ENCODE peak calls at places on chromosomes 12 and 14, in five cellular contexts. One of them, this sample, is unnamed.

GRCh38 chr12:24948452-24948815 is 467 bp downstream of the BCAT1 start:
- DNase-seq in foreskin melanocyte: peak; percentile 8
- DNase-seq in C1 segment of cervical spinal cord: no peak
- DNase-seq in kidney: no peak
- DNase-seq in hippocampal formation: no peak
- DNase-seq in this sample: peak; percentile 35

GRCh38 chr12:14995583-14996425 is 23.0 kb downstream of the PDE6H start:
- DNase-seq in foreskin melanocyte: peak; percentile 41
- DNase-seq in C1 segment of cervical spinal cord: no peak
- DNase-seq in kidney: no peak
- DNase-seq in hippocampal formation: peak; percentile 33
- DNase-seq in this sample: peak; percentile 74

GRCh38 chr12:6768385-6769002 is 2.3 kb downstream of the PTMS start:
- DNase-seq in foreskin melanocyte: no peak
- DNase-seq in C1 segment of cervical spinal cord: no peak
- DNase-seq in kidney: no peak
- DNase-seq in hippocampal formation: no peak
- DNase-seq in this sample: no peak

GRCh38 chr12:8992086-8992409 is 2.7 kb downstream of the KLRG1 start:
- DNase-seq in foreskin melanocyte: no peak
- DNase-seq in C1 segment of cervical spinal cord: no peak
- DNase-seq in kidney: no peak
- DNase-seq in hippocampal formation: no peak
- DNase-seq in this sample: peak; percentile 4

GRCh38 chr12:2068638-2069037 is 15.9 kb downstream of the CACNA1C start:
- DNase-seq in foreskin melanocyte: no peak
- DNase-seq in C1 segment of cervical spinal cord: no peak
- DNase-seq in kidney: no peak
- DNase-seq in hippocampal formation: no peak
- DNase-seq in this sample: no peak

GRCh38 chr14:75597149-75597548 is 18.7 kb downstream of the FLVCR2 start:
- DNase-seq in foreskin melanocyte: no peak
- DNase-seq in C1 segment of cervical spinal cord: no peak
- DNase-seq in kidney: no peak
- DNase-seq in hippocampal formation: no peak
- DNase-seq in this sample: peak; percentile 48

GRCh38 chr14:76942288-76942778 is 86.2 kb downstream of the IRF2BPL start:
- DNase-seq in foreskin melanocyte: no peak
- DNase-seq in C1 segment of cervical spinal cord: no peak
- DNase-seq in kidney: no peak
- DNase-seq in hippocampal formation: no peak
- DNase-seq in this sample: no peak

GRCh38 chr12:58819945-58820344 is 100.4 kb downstream of the LRIG3 start:
- DNase-seq in foreskin melanocyte: no peak
- DNase-seq in C1 segment of cervical spinal cord: no peak
- DNase-seq in kidney: no peak
- DNase-seq in hippocampal formation: no peak
- DNase-seq in this sample: no peak

GRCh38 chr12:120262852-120263724 is 2.4 kb downstream of the PXN start:
- DNase-seq in foreskin melanocyte: no peak
- DNase-seq in C1 segment of cervical spinal cord: peak; percentile 29
- DNase-seq in kidney: peak; percentile 89
- DNase-seq in hippocampal formation: no peak
- DNase-seq in this sample: no peak

GRCh38 chr12:2643736-2644135 is 151.0 kb upstream of the FKBP4 start:
- DNase-seq in foreskin melanocyte: no peak
- DNase-seq in C1 segment of cervical spinal cord: no peak
- DNase-seq in kidney: peak; percentile 46
- DNase-seq in hippocampal formation: no peak
- DNase-seq in this sample: no peak

GRCh38 chr12:109723311-109723791 is 9.7 kb downstream of the FAM222A start:
- DNase-seq in foreskin melanocyte: no peak
- DNase-seq in C1 segment of cervical spinal cord: peak; percentile 85
- DNase-seq in kidney: peak; percentile 68
- DNase-seq in hippocampal formation: peak; percentile 74
- DNase-seq in this sample: peak; percentile 92

GRCh38 chr12:95066091-95066855 is 7.1 kb downstream of the NR2C1 start:
- DNase-seq in foreskin melanocyte: no peak
- DNase-seq in C1 segment of cervical spinal cord: no peak
- DNase-seq in kidney: no peak
- DNase-seq in hippocampal formation: no peak
- DNase-seq in this sample: no peak

GRCh38 chr14:99522457-99522891 is 41.3 kb downstream of the CCNK start:
- DNase-seq in foreskin melanocyte: no peak
- DNase-seq in C1 segment of cervical spinal cord: no peak
- DNase-seq in kidney: peak; percentile 74
- DNase-seq in hippocampal formation: no peak
- DNase-seq in this sample: no peak

GRCh38 chr12:114918535-114919233 is 234.7 kb upstream of the TBX3 start:
- DNase-seq in foreskin melanocyte: no peak
- DNase-seq in C1 segment of cervical spinal cord: no peak
- DNase-seq in kidney: no peak
- DNase-seq in hippocampal formation: no peak
- DNase-seq in this sample: no peak

GRCh38 chr14:99136401-99136800 is 135.6 kb downstream of the BCL11B start:
- DNase-seq in foreskin melanocyte: no peak
- DNase-seq in C1 segment of cervical spinal cord: no peak
- DNase-seq in kidney: peak; percentile 15
- DNase-seq in hippocampal formation: no peak
- DNase-seq in this sample: no peak

GRCh38 chr14:61101803-61102548 is 120.9 kb downstream of the SLC38A6 start:
- DNase-seq in foreskin melanocyte: no peak
- DNase-seq in C1 segment of cervical spinal cord: no peak
- DNase-seq in kidney: no peak
- DNase-seq in hippocampal formation: no peak
- DNase-seq in this sample: peak; percentile 29

GRCh38 chr12:46567667-46568066 is 195.1 kb upstream of the SLC38A2 start:
- DNase-seq in foreskin melanocyte: no peak
- DNase-seq in C1 segment of cervical spinal cord: no peak
- DNase-seq in kidney: no peak
- DNase-seq in hippocampal formation: no peak
- DNase-seq in this sample: no peak

GRCh38 chr12:69211172-69211571 is 28.2 kb upstream of the CPSF6 start:
- DNase-seq in foreskin melanocyte: no peak
- DNase-seq in C1 segment of cervical spinal cord: no peak
- DNase-seq in kidney: no peak
- DNase-seq in hippocampal formation: no peak
- DNase-seq in this sample: no peak

GRCh38 chr14:73815849-73816816 is 35.5 kb upstream of the PTGR2 start:
- DNase-seq in foreskin melanocyte: peak; percentile 60
- DNase-seq in C1 segment of cervical spinal cord: no peak
- DNase-seq in kidney: no peak
- DNase-seq in hippocampal formation: no peak
- DNase-seq in this sample: no peak

GRCh38 chr14:100486025-100486828 is 101.0 kb downstream of the BEGAIN start:
- DNase-seq in foreskin melanocyte: peak; percentile 18
- DNase-seq in C1 segment of cervical spinal cord: no peak
- DNase-seq in kidney: no peak
- DNase-seq in hippocampal formation: peak; percentile 18
- DNase-seq in this sample: peak; percentile 5

GRCh38 chr12:107133462-107133861 is 40.1 kb upstream of the CRY1 start:
- DNase-seq in foreskin melanocyte: no peak
- DNase-seq in C1 segment of cervical spinal cord: no peak
- DNase-seq in kidney: no peak
- DNase-seq in hippocampal formation: no peak
- DNase-seq in this sample: no peak

GRCh38 chr14:98816195-98816594 is 455.8 kb downstream of the BCL11B start:
- DNase-seq in foreskin melanocyte: no peak
- DNase-seq in C1 segment of cervical spinal cord: no peak
- DNase-seq in kidney: no peak
- DNase-seq in hippocampal formation: no peak
- DNase-seq in this sample: no peak

GRCh38 chr14:59175404-59175803 is 13.1 kb upstream of the DAAM1 start:
- DNase-seq in foreskin melanocyte: no peak
- DNase-seq in C1 segment of cervical spinal cord: no peak
- DNase-seq in kidney: no peak
- DNase-seq in hippocampal formation: no peak
- DNase-seq in this sample: no peak

GRCh38 chr12:105876426-105876927 is 262.3 kb downstream of the NUAK1 start:
- DNase-seq in foreskin melanocyte: no peak
- DNase-seq in C1 segment of cervical spinal cord: no peak
- DNase-seq in kidney: no peak
- DNase-seq in hippocampal formation: no peak
- DNase-seq in this sample: no peak